ENCODE peak calls at places on chromosomes 12 and 14, in five cellular contexts. Q is AG08396; K is stimulated activated CD4-positive, alpha-beta T cell treated with anti-CD3 and anti-CD28 coated beads, Interleukin-1b, Interleukin-23, amount 100 ng/mL, for 24 hours; X is non-pigmented ciliary epithelial cell; R is naive thymus-derived CD4-positive, alpha-beta T cell. O is an unnamed sample.

GRCh38 chr14:32109676-32110075 is 32.6 kb downstream of the ARHGAP5 start:
- DNase-seq in Q (peak; percentile 45), K (no peak), X (peak; percentile 83), R (no peak), O (no peak)

GRCh38 chr12:120474092-120474960 is 4.8 kb upstream of the SRSF9 start:
- DNase-seq in Q (peak; percentile 71), K (no peak), X (no peak), R (no peak), O (peak; percentile 90)

GRCh38 chr14:24481622-24482324 is 26.3 kb downstream of the CMA1 start:
- DNase-seq in Q (peak; percentile 77), K (peak; percentile 17), X (no peak), R (peak; percentile 51), O (peak; percentile 18)

GRCh38 chr14:63902375-63902976 is 49.7 kb downstream of the SYNE2 start:
- DNase-seq in Q (no peak), K (no peak), X (no peak), R (no peak), O (no peak)

GRCh38 chr12:70049596-70050360 is 193.5 kb upstream of the CNOT2 start:
- DNase-seq in Q (no peak), K (no peak), X (no peak), R (no peak), O (no peak)

GRCh38 chr12:81502912-81503695 is 256.0 kb downstream of the PPFIA2 start:
- DNase-seq in Q (peak; percentile 4), K (no peak), X (peak; percentile 87), R (no peak), O (peak; percentile 4)

GRCh38 chr14:20350860-20351259 is 7.4 kb downstream of the PARP2 start:
- DNase-seq in Q (peak; percentile 22), K (no peak), X (no peak), R (no peak), O (no peak)

GRCh38 chr14:89025581-89026236 is 201.3 kb downstream of the TTC8 start:
- DNase-seq in Q (no peak), K (no peak), X (no peak), R (no peak), O (no peak)